ENCODE peak calls at places on chromosome 17, in ten cellular contexts. O, B, N, T, L, K, X, F, P and Q are unnamed samples.

GRCh38 chr17:29838961-29839360 is 91.1 kb downstream of the SSH2 start:
- DNase-seq in N (peak; percentile 22), K (no peak), T (no peak), X (no peak), O (no peak), F (no peak), B (peak; percentile 30), P (peak; percentile 66), L (peak; percentile 52), Q (no peak)

GRCh38 chr17:27457731-27458523 is 1.7 kb downstream of the KSR1 start:
- DNase-seq in X (no peak), K (peak; percentile 57), T (no peak), P (no peak), N (peak; percentile 70), O (no peak), B (peak; percentile 52), L (no peak), F (peak; percentile 38), Q (no peak)

GRCh38 chr17:19024101-19025078 is 19.8 kb upstream of the FAM83G start:
- DNase-seq in P (no peak), T (no peak), B (no peak), X (no peak), O (no peak), F (no peak), N (no peak), L (no peak), K (no peak), Q (peak; percentile 27)

GRCh38 chr17:2718150-2718938 is 6.8 kb upstream of the CLUH start:
- DNase-seq in T (no peak), K (no peak), O (no peak), P (no peak), L (no peak), X (no peak), B (no peak), F (no peak), N (no peak), Q (no peak)

GRCh38 chr17:4623249-4623648 is 18.2 kb downstream of the ALOX15 start:
- DNase-seq in K (no peak), B (peak; percentile 45), X (no peak), O (no peak), N (no peak), P (no peak), L (peak; percentile 74), T (no peak), F (no peak), Q (no peak)

GRCh38 chr17:59296190-59296589 is 35.3 kb upstream of the YPEL2 start:
- DNase-seq in L (no peak), N (no peak), X (no peak), B (no peak), T (no peak), P (no peak), O (no peak), K (no peak), F (no peak), Q (no peak)

GRCh38 chr17:7330099-7331015 is 1.2 kb upstream of the NEURL4 start:
- DNase-seq in K (peak; percentile 83), T (peak; percentile 64), O (no peak), N (peak; percentile 89), B (peak; percentile 77), X (no peak), F (no peak), L (peak; percentile 77), P (peak; percentile 96), Q (peak; percentile 89)

GRCh38 chr17:78981010-78981888 is 1.5 kb upstream of the LGALS3BP start:
- DNase-seq in F (no peak), T (no peak), O (no peak), K (no peak), N (no peak), P (no peak), L (no peak), X (no peak), B (no peak), Q (no peak)

GRCh38 chr17:69761767-69762321 is 313.2 kb upstream of the KCNJ16 start:
- DNase-seq in P (no peak), F (peak; percentile 92), B (peak; percentile 88), O (peak; percentile 82), L (peak; percentile 97), K (no peak), N (peak; percentile 85), X (no peak), T (no peak), Q (no peak)
- TF ChIP-seq CTCF in P (no peak), F (no peak), B (no peak), O (no peak), L (no peak), K (no peak), N (no peak), X (no peak), T (no peak), Q (no peak)

GRCh38 chr17:50539762-50540440 is 7.1 kb upstream of the SPATA20 start:
- DNase-seq in X (no peak), K (no peak), T (no peak), O (no peak), L (no peak), B (no peak), N (no peak), P (peak; percentile 89), F (no peak), Q (no peak)

GRCh38 chr17:50541916-50542688 is 4.9 kb upstream of the SPATA20 start:
- DNase-seq in P (peak; percentile 92), N (peak; percentile 76), X (peak; percentile 59), B (peak; percentile 73), L (peak; percentile 74), T (peak; percentile 79), O (no peak), K (peak; percentile 91), F (no peak), Q (peak; percentile 83)

GRCh38 chr17:50538549-50539410 is 6.2 kb downstream of the EPN3 start:
- DNase-seq in K (no peak), N (no peak), P (peak; percentile 46), L (no peak), X (no peak), T (no peak), O (no peak), B (no peak), F (no peak), Q (peak; percentile 28)

GRCh38 chr17:50541402-50541915 is 5.5 kb upstream of the SPATA20 start:
- DNase-seq in K (no peak), T (no peak), B (no peak), O (no peak), F (no peak), N (no peak), P (no peak), X (no peak), L (no peak), Q (no peak)

DNA sequence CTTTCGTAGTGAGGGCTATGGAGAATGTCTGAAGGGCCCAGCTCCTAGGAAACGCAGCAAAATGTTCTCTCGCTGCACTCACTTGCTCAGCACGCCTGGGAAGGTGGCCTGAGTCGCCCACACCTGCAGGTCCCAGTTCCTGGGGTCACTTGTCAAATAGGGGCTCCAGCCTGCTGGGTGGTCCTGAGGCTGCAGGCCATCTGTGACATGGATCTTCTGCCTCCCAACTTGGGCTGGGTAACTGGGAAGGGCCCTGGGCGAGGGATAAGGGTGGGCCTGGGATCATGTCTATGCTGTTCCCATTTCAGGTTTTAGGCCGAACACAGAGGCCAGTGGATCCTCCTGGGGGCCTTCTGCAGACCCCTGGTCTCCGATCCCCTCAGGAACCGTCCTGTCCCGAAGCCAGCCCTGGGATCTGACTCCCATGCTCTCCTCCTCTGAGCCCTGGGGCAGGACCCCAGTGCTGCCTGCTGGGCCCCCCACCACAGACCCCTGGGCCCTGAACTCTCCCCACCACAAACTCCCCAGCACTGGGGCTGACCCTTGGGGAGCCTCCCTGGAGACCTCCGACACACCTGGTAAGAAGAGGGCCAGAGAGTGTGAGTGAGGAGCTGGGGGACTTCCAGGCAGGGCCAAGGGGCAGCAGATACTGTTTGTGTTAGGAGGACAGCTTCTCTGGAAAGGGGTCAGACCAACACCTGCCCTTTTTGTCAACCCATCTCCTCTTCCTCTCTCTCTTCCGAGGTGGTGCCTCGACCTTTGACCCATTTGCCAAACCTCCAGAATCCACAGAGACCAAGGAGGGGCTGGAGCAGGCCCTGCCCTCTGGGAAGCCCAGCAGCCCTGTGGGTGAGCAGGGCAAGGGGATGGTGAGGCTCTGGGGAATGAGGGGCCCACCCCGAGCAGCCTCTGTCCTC is 6.2 kb upstream of the SPATA20 start:
- DNase-seq in B (no peak), P (no peak), L (no peak), N (no peak), F (no peak), T (no peak), K (no peak), X (no peak), O (no peak), Q (no peak)
- TF ChIP-seq CTCF in B (no peak), P (no peak), L (no peak), N (no peak), F (no peak), T (no peak), K (no peak), X (no peak), O (no peak), Q (no peak)

DNA sequence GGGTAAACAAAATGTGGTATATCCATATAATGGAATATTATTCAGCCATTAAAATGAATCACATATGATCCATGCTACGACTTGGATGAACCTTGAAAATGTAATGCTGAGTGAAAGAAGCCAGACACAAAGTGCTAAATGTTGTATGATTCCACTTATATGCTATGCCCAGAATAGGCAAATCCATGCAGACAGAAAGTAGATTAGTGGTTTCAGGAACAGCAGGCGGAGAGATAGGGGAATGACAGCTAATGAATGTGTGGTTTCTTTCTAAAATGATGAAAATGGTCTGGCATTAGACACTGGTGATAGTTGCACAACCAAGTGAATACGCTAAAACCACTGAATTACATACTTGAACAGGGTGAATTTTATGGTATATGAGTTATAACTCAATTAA is 121.8 kb upstream of the NOG start:
- DNase-seq in L (peak; percentile 65), X (no peak), P (no peak), K (no peak), N (no peak), O (peak; percentile 24), B (no peak), F (no peak), T (no peak), Q (no peak)
- TF ChIP-seq CTCF in L (no peak), X (no peak), P (no peak), K (no peak), N (no peak), O (no peak), B (no peak), F (no peak), T (no peak), Q (no peak)

GRCh38 chr17:57956311-57957119 is 1.3 kb upstream of the CUEDC1 start:
- DNase-seq in P (peak; percentile 61), K (peak; percentile 69), T (no peak), B (no peak), F (no peak), L (no peak), O (no peak), N (no peak), X (no peak), Q (peak; percentile 69)

GRCh38 chr17:57957120-57957850 is 2.1 kb upstream of the CUEDC1 start:
- DNase-seq in L (no peak), F (no peak), B (no peak), T (no peak), O (no peak), X (no peak), K (no peak), P (peak; percentile 34), N (no peak), Q (no peak)

GRCh38 chr17:57953703-57954420 is 1.4 kb downstream of the CUEDC1 start:
- DNase-seq in T (no peak), P (no peak), B (no peak), X (no peak), F (no peak), O (no peak), L (no peak), K (no peak), N (no peak), Q (no peak)

GRCh38 chr17:57954421-57955182 is 610 bp downstream of the CUEDC1 start:
- DNase-seq in N (peak; percentile 55), L (peak; percentile 42), K (no peak), F (no peak), X (no peak), O (no peak), B (peak; percentile 52), T (no peak), P (peak; percentile 86), Q (no peak)

GRCh38 chr17:57955183-57955952 is at the start of gene CUEDC1:
- DNase-seq in P (peak; percentile 66), T (peak; percentile 75), K (peak; percentile 80), B (peak; percentile 50), F (no peak), O (no peak), N (peak; percentile 47), L (peak; percentile 51), X (no peak), Q (peak; percentile 63)
- TF ChIP-seq CTCF in P (peak; percentile 44), T (peak; percentile 49), K (peak; percentile 43), B (no peak), F (no peak), O (peak; percentile 68), N (peak; percentile 30), L (no peak), X (no peak), Q (peak; percentile 38)